ENCODE peak calls at places on chromosome 1, in nine cellular contexts. B is T-helper 9 cell, X is kidney glomerular epithelial cell, A is AG09319, C is HEK293T, U is HFFc6, T is EH, G is neural crest cell, I is T follicular helper cell. F is an unnamed sample.

GRCh38 chr1:117794073-117794472 is 135.3 kb downstream of the GDAP2 start:
- DNase-seq in B (no peak), X (no peak), A (no peak), C (no peak), U (peak; percentile 46), T (peak; percentile 82), G (no peak), I (no peak), F (no peak)

GRCh38 chr1:167304165-167304564 is 83.5 kb downstream of the POU2F1 start:
- DNase-seq in B (no peak), X (no peak), A (no peak), C (no peak), U (no peak), T (no peak), G (no peak), I (no peak), F (no peak)

GRCh38 chr1:151058682-151059341 is 610 bp downstream of the CDC42SE1 start:
- DNase-seq in B (no peak), X (no peak), A (no peak), C (no peak), U (no peak), T (no peak), G (no peak), I (no peak), F (no peak)

GRCh38 chr1:7553042-7553690 is 217.9 kb upstream of the VAMP3 start:
- DNase-seq in B (no peak), X (no peak), A (no peak), C (no peak), U (no peak), T (no peak), G (no peak), I (no peak), F (no peak)

GRCh38 chr1:245131026-245131393 is 23.8 kb upstream of the KIF26B start:
- DNase-seq in B (no peak), X (no peak), A (no peak), C (no peak), U (no peak), T (no peak), G (no peak), I (no peak), F (no peak)

GRCh38 chr1:117623698-117624097 is 17.9 kb downstream of the TENT5C start:
- DNase-seq in B (no peak), X (no peak), A (no peak), C (no peak), U (no peak), T (no peak), G (no peak), I (no peak), F (no peak)

GRCh38 chr1:186894415-186894814 is 65.7 kb downstream of the PLA2G4A start:
- DNase-seq in B (no peak), X (no peak), A (no peak), C (no peak), U (no peak), T (no peak), G (no peak), I (no peak), F (no peak)

GRCh38 chr1:161367684-161368398 is at the start of gene CFAP126:
- DNase-seq in B (peak; percentile 22), X (peak; percentile 78), A (no peak), C (peak; percentile 74), U (peak; percentile 57), T (peak; percentile 76), G (peak; percentile 19), I (peak; percentile 45), F (peak; percentile 44)

GRCh38 chr1:78145105-78145580 is 99.4 kb downstream of the GIPC2 start:
- DNase-seq in B (peak; percentile 10), X (peak; percentile 71), A (peak; percentile 66), C (peak; percentile 83), U (peak; percentile 68), T (peak; percentile 80), G (peak; percentile 43), I (peak; percentile 6), F (peak; percentile 27)

GRCh38 chr1:26907071-26907922 is 6.5 kb downstream of the NR0B2 start:
- DNase-seq in B (no peak), X (peak; percentile 90), A (no peak), C (no peak), U (peak; percentile 98), T (peak; percentile 94), G (no peak), I (no peak), F (no peak)

GRCh38 chr1:94580367-94581115 is 39.0 kb upstream of the F3 start:
- DNase-seq in B (no peak), X (no peak), A (no peak), C (no peak), U (peak; percentile 26), T (peak; percentile 82), G (no peak), I (no peak), F (no peak)